ENCODE peak calls at places on chromosomes 7 and 10, in eight cellular contexts. One of them, this sample, is unnamed.
A peak's percentile ranks its signal among the peaks of the same experiment; 100 is the strongest.

GRCh38 chr7:126005064-126005463 is 1075.4 kb upstream of the POT1 start:
- DNase-seq in GM12878: no peak
- DNase-seq in retinal pigment epithelial cell: no peak
- DNase-seq in IMR-90: no peak
- DNase-seq in endothelial cell: no peak
- DNase-seq in H9: no peak
- DNase-seq in astrocyte of the cerebellum: no peak
- DNase-seq in HFF-Myc: no peak
- DNase-seq in this sample: no peak

GRCh38 chr10:30233186-30233958 is 115.7 kb downstream of the MTPAP start:
- DNase-seq in GM12878: no peak
- DNase-seq in retinal pigment epithelial cell: no peak
- DNase-seq in IMR-90: peak; percentile 56
- DNase-seq in endothelial cell: no peak
- DNase-seq in H9: no peak
- DNase-seq in astrocyte of the cerebellum: no peak
- DNase-seq in HFF-Myc: no peak
- DNase-seq in this sample: no peak

GRCh38 chr7:105760549-105761447 is 115.6 kb downstream of the ATXN7L1 start:
- DNase-seq in GM12878: no peak
- DNase-seq in retinal pigment epithelial cell: no peak
- DNase-seq in IMR-90: peak; percentile 47
- DNase-seq in endothelial cell: no peak
- DNase-seq in H9: no peak
- DNase-seq in astrocyte of the cerebellum: no peak
- DNase-seq in HFF-Myc: no peak
- DNase-seq in this sample: peak; percentile 21

GRCh38 chr10:97943294-97943693 is 87.1 kb downstream of the CRTAC1 start:
- DNase-seq in GM12878: no peak
- DNase-seq in retinal pigment epithelial cell: no peak
- DNase-seq in IMR-90: no peak
- DNase-seq in endothelial cell: no peak
- DNase-seq in H9: no peak
- DNase-seq in astrocyte of the cerebellum: no peak
- DNase-seq in HFF-Myc: no peak
- DNase-seq in this sample: no peak

GRCh38 chr10:132294561-132295320 is 13.0 kb downstream of the STK32C start:
- DNase-seq in GM12878: no peak
- DNase-seq in retinal pigment epithelial cell: no peak
- DNase-seq in IMR-90: no peak
- DNase-seq in endothelial cell: peak; percentile 56
- DNase-seq in H9: peak; percentile 67
- DNase-seq in astrocyte of the cerebellum: no peak
- DNase-seq in HFF-Myc: no peak
- DNase-seq in this sample: no peak

GRCh38 chr10:79356104-79356503 is 8.8 kb downstream of the PPIF start:
- DNase-seq in GM12878: no peak
- DNase-seq in retinal pigment epithelial cell: no peak
- DNase-seq in IMR-90: no peak
- DNase-seq in endothelial cell: no peak
- DNase-seq in H9: peak; percentile 15
- DNase-seq in astrocyte of the cerebellum: no peak
- DNase-seq in HFF-Myc: no peak
- DNase-seq in this sample: no peak

GRCh38 chr7:47337531-47337930 is 244.4 kb downstream of the TNS3 start:
- DNase-seq in GM12878: peak; percentile 16
- DNase-seq in retinal pigment epithelial cell: no peak
- DNase-seq in IMR-90: no peak
- DNase-seq in endothelial cell: no peak
- DNase-seq in H9: peak; percentile 55
- DNase-seq in astrocyte of the cerebellum: no peak
- DNase-seq in HFF-Myc: no peak
- DNase-seq in this sample: no peak

GRCh38 chr7:154906201-154906600 is 96.7 kb downstream of the PAXIP1 start:
- DNase-seq in GM12878: no peak
- DNase-seq in retinal pigment epithelial cell: no peak
- DNase-seq in IMR-90: no peak
- DNase-seq in endothelial cell: no peak
- DNase-seq in H9: no peak
- DNase-seq in astrocyte of the cerebellum: no peak
- DNase-seq in HFF-Myc: no peak
- DNase-seq in this sample: no peak

GRCh38 chr10:100374137-100374655 is 27.2 kb downstream of the SCD start:
- DNase-seq in GM12878: no peak
- DNase-seq in retinal pigment epithelial cell: no peak
- DNase-seq in IMR-90: no peak
- DNase-seq in endothelial cell: peak; percentile 60
- DNase-seq in H9: no peak
- DNase-seq in astrocyte of the cerebellum: no peak
- DNase-seq in HFF-Myc: no peak
- DNase-seq in this sample: no peak

GRCh38 chr10:56633876-56634452 is 272.9 kb upstream of the ZWINT start:
- DNase-seq in GM12878: peak; percentile 59
- DNase-seq in retinal pigment epithelial cell: no peak
- DNase-seq in IMR-90: no peak
- DNase-seq in endothelial cell: no peak
- DNase-seq in H9: no peak
- DNase-seq in astrocyte of the cerebellum: no peak
- DNase-seq in HFF-Myc: no peak
- DNase-seq in this sample: no peak

GRCh38 chr10:80462986-80463741 is 9.1 kb downstream of the TSPAN14 start:
- DNase-seq in GM12878: no peak
- DNase-seq in retinal pigment epithelial cell: no peak
- DNase-seq in IMR-90: peak; percentile 81
- DNase-seq in endothelial cell: no peak
- DNase-seq in H9: no peak
- DNase-seq in astrocyte of the cerebellum: no peak
- DNase-seq in HFF-Myc: no peak
- DNase-seq in this sample: no peak

GRCh38 chr10:27561362-27561761 is 57.3 kb downstream of the RAB18 start:
- DNase-seq in GM12878: no peak
- DNase-seq in retinal pigment epithelial cell: no peak
- DNase-seq in IMR-90: no peak
- DNase-seq in endothelial cell: no peak
- DNase-seq in H9: no peak
- DNase-seq in astrocyte of the cerebellum: no peak
- DNase-seq in HFF-Myc: no peak
- DNase-seq in this sample: no peak

GRCh38 chr7:91628742-91629141 is 251.8 kb downstream of the MTERF1 start:
- DNase-seq in GM12878: no peak
- DNase-seq in retinal pigment epithelial cell: no peak
- DNase-seq in IMR-90: no peak
- DNase-seq in endothelial cell: no peak
- DNase-seq in H9: no peak
- DNase-seq in astrocyte of the cerebellum: no peak
- DNase-seq in HFF-Myc: no peak
- DNase-seq in this sample: no peak

GRCh38 chr10:60281331-60281730 is 108.3 kb downstream of the ANK3 start:
- DNase-seq in GM12878: no peak
- DNase-seq in retinal pigment epithelial cell: no peak
- DNase-seq in IMR-90: peak; percentile 80
- DNase-seq in endothelial cell: no peak
- DNase-seq in H9: no peak
- DNase-seq in astrocyte of the cerebellum: no peak
- DNase-seq in HFF-Myc: no peak
- DNase-seq in this sample: no peak

GRCh38 chr7:96120445-96120844 is 201.5 kb downstream of the SLC25A13 start:
- DNase-seq in GM12878: no peak
- DNase-seq in retinal pigment epithelial cell: no peak
- DNase-seq in IMR-90: no peak
- DNase-seq in endothelial cell: no peak
- DNase-seq in H9: no peak
- DNase-seq in astrocyte of the cerebellum: no peak
- DNase-seq in HFF-Myc: no peak
- DNase-seq in this sample: no peak

GRCh38 chr10:36089790-36090391 is 447.8 kb upstream of the FZD8 start:
- DNase-seq in GM12878: no peak
- DNase-seq in retinal pigment epithelial cell: no peak
- DNase-seq in IMR-90: no peak
- DNase-seq in endothelial cell: no peak
- DNase-seq in H9: no peak
- DNase-seq in astrocyte of the cerebellum: no peak
- DNase-seq in HFF-Myc: no peak
- DNase-seq in this sample: no peak

DNA sequence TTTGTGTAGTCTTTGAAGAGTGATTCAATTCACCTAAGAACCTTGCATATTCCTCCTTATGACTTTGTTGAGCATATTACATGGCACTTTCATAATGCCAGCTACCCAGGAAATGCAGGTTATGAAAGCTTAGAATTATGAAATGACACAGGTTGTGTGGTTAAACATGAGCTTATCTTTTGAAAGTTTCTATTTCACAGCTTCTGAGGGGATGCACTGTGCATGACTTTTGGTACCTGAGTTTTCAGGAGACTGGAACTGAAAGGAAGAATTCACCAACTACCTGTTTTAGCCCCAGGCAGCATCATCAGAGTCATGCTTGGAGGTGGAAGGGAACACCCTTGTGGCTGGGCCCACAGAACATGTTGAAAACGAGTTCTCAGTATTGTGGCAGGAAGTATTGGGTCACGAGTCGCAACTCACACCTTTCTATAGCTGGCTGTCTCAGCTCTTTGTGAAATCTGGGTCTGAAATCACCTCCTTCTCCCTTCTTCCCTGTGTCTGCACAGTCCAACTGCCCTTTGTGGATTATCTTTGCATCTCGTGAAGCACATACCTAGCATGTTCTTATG is 228.2 kb downstream of the PTEN start:
- DNase-seq in GM12878: peak; percentile 98
- DNase-seq in retinal pigment epithelial cell: no peak
- DNase-seq in IMR-90: no peak
- DNase-seq in endothelial cell: no peak
- DNase-seq in H9: no peak
- DNase-seq in astrocyte of the cerebellum: no peak
- DNase-seq in HFF-Myc: no peak
- DNase-seq in this sample: peak; percentile 64
- TF ChIP-seq CTCF in GM12878: no peak
- TF ChIP-seq CTCF in retinal pigment epithelial cell: no peak
- TF ChIP-seq CTCF in IMR-90: no peak
- TF ChIP-seq CTCF in endothelial cell: no peak
- TF ChIP-seq CTCF in H9: no peak
- TF ChIP-seq CTCF in astrocyte of the cerebellum: no peak
- TF ChIP-seq CTCF in HFF-Myc: no peak
- TF ChIP-seq CTCF in this sample: no peak

GRCh38 chr10:69802424-69803161 is 887 bp downstream of the COL13A1 start:
- DNase-seq in GM12878: no peak
- DNase-seq in retinal pigment epithelial cell: no peak
- DNase-seq in IMR-90: peak; percentile 56
- DNase-seq in endothelial cell: peak; percentile 59
- DNase-seq in H9: peak; percentile 55
- DNase-seq in astrocyte of the cerebellum: no peak
- DNase-seq in HFF-Myc: no peak
- DNase-seq in this sample: no peak
- TF ChIP-seq CTCF in GM12878: no peak
- TF ChIP-seq CTCF in retinal pigment epithelial cell: peak; percentile 14
- TF ChIP-seq CTCF in IMR-90: peak; percentile 24
- TF ChIP-seq CTCF in endothelial cell: no peak
- TF ChIP-seq CTCF in H9: no peak
- TF ChIP-seq CTCF in astrocyte of the cerebellum: peak; percentile 33
- TF ChIP-seq CTCF in HFF-Myc: peak; percentile 6
- TF ChIP-seq CTCF in this sample: no peak

GRCh38 chr7:148489678-148490077 is 100.9 kb upstream of the C7orf33 start:
- DNase-seq in GM12878: no peak
- DNase-seq in retinal pigment epithelial cell: no peak
- DNase-seq in IMR-90: no peak
- DNase-seq in endothelial cell: no peak
- DNase-seq in H9: no peak
- DNase-seq in astrocyte of the cerebellum: no peak
- DNase-seq in HFF-Myc: no peak
- DNase-seq in this sample: no peak
- TF ChIP-seq CTCF in GM12878: no peak
- TF ChIP-seq CTCF in retinal pigment epithelial cell: no peak
- TF ChIP-seq CTCF in IMR-90: no peak
- TF ChIP-seq CTCF in endothelial cell: no peak
- TF ChIP-seq CTCF in H9: no peak
- TF ChIP-seq CTCF in astrocyte of the cerebellum: no peak
- TF ChIP-seq CTCF in HFF-Myc: no peak
- TF ChIP-seq CTCF in this sample: no peak

GRCh38 chr7:143287935-143288826 is at the start of gene CASP2:
- DNase-seq in GM12878: peak; percentile 91
- DNase-seq in retinal pigment epithelial cell: peak; percentile 82
- DNase-seq in IMR-90: peak; percentile 94
- DNase-seq in endothelial cell: peak; percentile 98
- DNase-seq in H9: peak; percentile 99
- DNase-seq in astrocyte of the cerebellum: peak; percentile 88
- DNase-seq in HFF-Myc: peak; percentile 81
- DNase-seq in this sample: peak; percentile 97
- TF ChIP-seq CTCF in GM12878: no peak
- TF ChIP-seq CTCF in retinal pigment epithelial cell: peak; percentile 33
- TF ChIP-seq CTCF in IMR-90: peak; percentile 38
- TF ChIP-seq CTCF in endothelial cell: no peak
- TF ChIP-seq CTCF in H9: peak; percentile 44
- TF ChIP-seq CTCF in astrocyte of the cerebellum: peak; percentile 27
- TF ChIP-seq CTCF in HFF-Myc: no peak
- TF ChIP-seq CTCF in this sample: no peak